ENCODE peak calls at places on chromosomes 13 and 19, in ten cellular contexts. L, A, E, Y, I, U, H, T, N and K are unnamed samples.

GRCh38 chr13:37656247-37656940 is 57.8 kb upstream of the POSTN start:
- DNase-seq in L (peak), A (no peak), E (no peak), Y (peak), I (peak), U (no peak), H (no peak), T (no peak), N (no peak), K (no peak)

GRCh38 chr13:102312841-102313240 is 89.0 kb downstream of the FGF14 start:
- DNase-seq in L (no peak), A (no peak), E (no peak), Y (peak), I (no peak), U (no peak), H (no peak), T (no peak), N (no peak), K (no peak)

GRCh38 chr19:46713781-46714522 is 3.0 kb downstream of the PRKD2 start:
- DNase-seq in L (peak), A (no peak), E (peak), Y (peak), I (peak), U (no peak), H (peak), T (peak), N (peak), K (peak)

GRCh38 chr13:75468098-75468497 is 13.9 kb downstream of the TBC1D4 start:
- DNase-seq in L (no peak), A (no peak), E (no peak), Y (peak), I (no peak), U (no peak), H (no peak), T (no peak), N (no peak), K (no peak)

GRCh38 chr19:8308891-8309291 is 733 bp upstream of the CD320 start:
- DNase-seq in L (no peak), A (peak), E (no peak), Y (no peak), I (no peak), U (no peak), H (peak), T (no peak), N (no peak), K (no peak)

GRCh38 chr13:51999525-51999924 is 11.7 kb downstream of the ATP7B start:
- DNase-seq in L (no peak), A (no peak), E (no peak), Y (no peak), I (no peak), U (peak), H (peak), T (no peak), N (no peak), K (no peak)

GRCh38 chr19:10217085-10217484 is 14.0 kb downstream of the S1PR2 start:
- DNase-seq in L (peak), A (no peak), E (no peak), Y (no peak), I (no peak), U (no peak), H (no peak), T (no peak), N (no peak), K (no peak)

GRCh38 chr19:4523306-4524110 is 5.2 kb upstream of the PLIN4 start:
- DNase-seq in L (peak), A (peak), E (peak), Y (peak), I (no peak), U (no peak), H (peak), T (peak), N (no peak), K (no peak)

GRCh38 chr13:29847501-29847983 is 2.9 kb downstream of the UBL3 start:
- DNase-seq in L (peak), A (no peak), E (no peak), Y (peak), I (no peak), U (peak), H (no peak), T (peak), N (no peak), K (no peak)

GRCh38 chr13:19156013-19156825 is 25.4 kb downstream of the TUBA3C start:
- DNase-seq in L (no peak), A (no peak), E (no peak), Y (peak), I (no peak), U (no peak), H (no peak), T (no peak), N (no peak), K (no peak)

GRCh38 chr19:9621156-9622037 is at the start of gene ZNF561:
- DNase-seq in L (peak), A (peak), E (peak), Y (peak), I (peak), U (peak), H (peak), T (peak), N (peak), K (peak)

GRCh38 chr13:32323912-32324311 is 8.6 kb downstream of the BRCA2 start:
- DNase-seq in L (no peak), A (no peak), E (no peak), Y (no peak), I (peak), U (no peak), H (no peak), T (no peak), N (no peak), K (no peak)

GRCh38 chr13:25963681-25964080 is 88.1 kb downstream of the SHISA2 start:
- DNase-seq in L (no peak), A (no peak), E (no peak), Y (no peak), I (no peak), U (no peak), H (no peak), T (no peak), N (no peak), K (no peak)

GRCh38 chr19:6589711-6590457 is 1.1 kb downstream of the CD70 start:
- DNase-seq in L (no peak), A (no peak), E (no peak), Y (peak), I (no peak), U (no peak), H (no peak), T (peak), N (no peak), K (no peak)

GRCh38 chr19:18366027-18366435 is 19.9 kb upstream of the GDF15 start:
- DNase-seq in L (no peak), A (no peak), E (no peak), Y (no peak), I (no peak), U (no peak), H (no peak), T (no peak), N (no peak), K (no peak)

GRCh38 chr13:35926859-35927530 is 204.2 kb downstream of the DCLK1 start:
- DNase-seq in L (no peak), A (no peak), E (no peak), Y (peak), I (no peak), U (no peak), H (no peak), T (no peak), N (no peak), K (no peak)

GRCh38 chr19:34327851-34328250 is 37.1 kb upstream of the GPI start:
- DNase-seq in L (no peak), A (no peak), E (no peak), Y (no peak), I (no peak), U (no peak), H (no peak), T (no peak), N (no peak), K (no peak)

GRCh38 chr19:18153555-18154134 is 682 bp downstream of the PIK3R2 start:
- DNase-seq in L (no peak), A (no peak), E (peak), Y (peak), I (no peak), U (no peak), H (peak), T (peak), N (no peak), K (peak)

GRCh38 chr13:97491452-97491851 is 57.5 kb downstream of the RAP2A start:
- DNase-seq in L (no peak), A (no peak), E (no peak), Y (no peak), I (no peak), U (no peak), H (no peak), T (no peak), N (no peak), K (no peak)

GRCh38 chr19:4120531-4120930 is 3.4 kb downstream of the MAP2K2 start:
- DNase-seq in L (no peak), A (no peak), E (no peak), Y (peak), I (no peak), U (no peak), H (no peak), T (no peak), N (no peak), K (no peak)

GRCh38 chr19:16226878-16227836 is 29.4 kb downstream of the AP1M1 start:
- DNase-seq in L (no peak), A (no peak), E (no peak), Y (peak), I (no peak), U (no peak), H (no peak), T (no peak), N (no peak), K (no peak)

GRCh38 chr13:113122571-113123225 is at the start of gene F10:
- DNase-seq in L (peak), A (peak), E (no peak), Y (peak), I (no peak), U (no peak), H (peak), T (no peak), N (no peak), K (no peak)

GRCh38 chr19:4051175-4052101 is 15.3 kb downstream of the ZBTB7A start:
- DNase-seq in L (peak), A (no peak), E (no peak), Y (peak), I (peak), U (no peak), H (peak), T (no peak), N (no peak), K (no peak)

GRCh38 chr13:99806671-99807070 is 164.9 kb downstream of the ZIC5 start:
- DNase-seq in L (no peak), A (no peak), E (no peak), Y (no peak), I (no peak), U (no peak), H (no peak), T (no peak), N (no peak), K (no peak)

GRCh38 chr19:13095393-13095784 is 7.3 kb downstream of the LYL1 start:
- DNase-seq in L (no peak), A (no peak), E (no peak), Y (no peak), I (no peak), U (no peak), H (no peak), T (no peak), N (no peak), K (no peak)

GRCh38 chr13:106497079-106497478 is 38.4 kb downstream of the EFNB2 start:
- DNase-seq in L (no peak), A (no peak), E (no peak), Y (no peak), I (no peak), U (no peak), H (no peak), T (no peak), N (no peak), K (no peak)

GRCh38 chr19:6074709-6075403 is 35.4 kb downstream of the RFX2 start:
- DNase-seq in L (no peak), A (no peak), E (no peak), Y (peak), I (no peak), U (no peak), H (no peak), T (no peak), N (no peak), K (no peak)

GRCh38 chr19:3586124-3586626 is 897 bp downstream of the GIPC3 start:
- DNase-seq in L (no peak), A (no peak), E (peak), Y (peak), I (no peak), U (no peak), H (no peak), T (peak), N (peak), K (no peak)

GRCh38 chr13:110006304-110006703 is 219.9 kb upstream of the IRS2 start:
- DNase-seq in L (peak), A (no peak), E (no peak), Y (no peak), I (peak), U (no peak), H (peak), T (no peak), N (no peak), K (no peak)

GRCh38 chr13:44403720-44404063 is 30.1 kb downstream of the SERP2 start:
- DNase-seq in L (no peak), A (no peak), E (no peak), Y (peak), I (no peak), U (peak), H (no peak), T (no peak), N (no peak), K (no peak)

GRCh38 chr13:63010072-63010658 is 1594.5 kb upstream of the PCDH20 start:
- DNase-seq in L (no peak), A (no peak), E (no peak), Y (no peak), I (no peak), U (no peak), H (no peak), T (no peak), N (no peak), K (no peak)

GRCh38 chr13:87656311-87656710 is 14.9 kb upstream of the SLITRK5 start:
- DNase-seq in L (no peak), A (no peak), E (no peak), Y (no peak), I (no peak), U (no peak), H (no peak), T (no peak), N (no peak), K (no peak)

GRCh38 chr13:105732946-105733529 is 802.4 kb downstream of the EFNB2 start:
- DNase-seq in L (no peak), A (no peak), E (no peak), Y (no peak), I (no peak), U (no peak), H (no peak), T (no peak), N (no peak), K (no peak)

GRCh38 chr13:103299079-103299478 is 232.9 kb upstream of the SLC10A2 start:
- DNase-seq in L (no peak), A (no peak), E (no peak), Y (no peak), I (no peak), U (no peak), H (no peak), T (no peak), N (no peak), K (no peak)

GRCh38 chr19:534088-534487 is 2.5 kb downstream of the CDC34 start:
- DNase-seq in L (no peak), A (no peak), E (no peak), Y (no peak), I (no peak), U (no peak), H (no peak), T (no peak), N (no peak), K (no peak)

GRCh38 chr13:40668335-40668734 is 1.9 kb upstream of the FOXO1 start:
- DNase-seq in L (peak), A (no peak), E (no peak), Y (peak), I (peak), U (no peak), H (peak), T (peak), N (peak), K (peak)